ENCODE peak calls at places on chromosomes 7 and 10, in four cellular contexts. One of them, this sample, is unnamed.

GRCh38 chr10:118495499-118495898 is 99.9 kb downstream of the PRLHR start:
- DNase-seq in esophagus muscularis mucosa: peak; percentile 42
- DNase-seq in CD8-positive, alpha-beta T cell: no peak
- DNase-seq in lower lobe of right lung: no peak
- DNase-seq in this sample: no peak

GRCh38 chr10:78025685-78026364 is 3.5 kb downstream of the POLR3A start:
- DNase-seq in esophagus muscularis mucosa: no peak
- DNase-seq in CD8-positive, alpha-beta T cell: no peak
- DNase-seq in lower lobe of right lung: no peak
- DNase-seq in this sample: no peak

GRCh38 chr10:71834343-71834674 is 16.7 kb downstream of the PSAP start:
- DNase-seq in esophagus muscularis mucosa: no peak
- DNase-seq in CD8-positive, alpha-beta T cell: no peak
- DNase-seq in lower lobe of right lung: no peak
- DNase-seq in this sample: no peak

GRCh38 chr7:2862831-2863361 is 18.8 kb upstream of the GNA12 start:
- DNase-seq in esophagus muscularis mucosa: no peak
- DNase-seq in CD8-positive, alpha-beta T cell: peak; percentile 64
- DNase-seq in lower lobe of right lung: no peak
- DNase-seq in this sample: peak; percentile 46

GRCh38 chr7:113460067-113460466 is 341.7 kb upstream of the SMIM30 start:
- DNase-seq in esophagus muscularis mucosa: no peak
- DNase-seq in CD8-positive, alpha-beta T cell: no peak
- DNase-seq in lower lobe of right lung: no peak
- DNase-seq in this sample: no peak

GRCh38 chr7:143334244-143334643 is 18.3 kb downstream of the CLCN1 start:
- DNase-seq in esophagus muscularis mucosa: no peak
- DNase-seq in CD8-positive, alpha-beta T cell: no peak
- DNase-seq in lower lobe of right lung: no peak
- DNase-seq in this sample: no peak

GRCh38 chr10:113493195-113493594 is 59.7 kb upstream of the HABP2 start:
- DNase-seq in esophagus muscularis mucosa: no peak
- DNase-seq in CD8-positive, alpha-beta T cell: no peak
- DNase-seq in lower lobe of right lung: no peak
- DNase-seq in this sample: no peak

GRCh38 chr10:21272585-21273399 is 252.7 kb downstream of the SKIDA1 start:
- DNase-seq in esophagus muscularis mucosa: no peak
- DNase-seq in CD8-positive, alpha-beta T cell: no peak
- DNase-seq in lower lobe of right lung: no peak
- DNase-seq in this sample: no peak

GRCh38 chr10:79442171-79443040 is 3.0 kb downstream of the ZCCHC24 start:
- DNase-seq in esophagus muscularis mucosa: no peak
- DNase-seq in CD8-positive, alpha-beta T cell: no peak
- DNase-seq in lower lobe of right lung: no peak
- DNase-seq in this sample: no peak

GRCh38 chr7:46534593-46535271 is 613.7 kb upstream of the IGFBP3 start:
- DNase-seq in esophagus muscularis mucosa: peak; percentile 70
- DNase-seq in CD8-positive, alpha-beta T cell: no peak
- DNase-seq in lower lobe of right lung: no peak
- DNase-seq in this sample: peak; percentile 84

GRCh38 chr10:1631282-1631681 is 106.0 kb downstream of the ADARB2 start:
- DNase-seq in esophagus muscularis mucosa: no peak
- DNase-seq in CD8-positive, alpha-beta T cell: peak; percentile 44
- DNase-seq in lower lobe of right lung: no peak
- DNase-seq in this sample: no peak

GRCh38 chr7:506391-506831 is 13.2 kb downstream of the PDGFA start:
- DNase-seq in esophagus muscularis mucosa: no peak
- DNase-seq in CD8-positive, alpha-beta T cell: peak; percentile 10
- DNase-seq in lower lobe of right lung: peak; percentile 43
- DNase-seq in this sample: no peak

GRCh38 chr10:96672491-96673175 is 47.7 kb downstream of the PIK3AP1 start:
- DNase-seq in esophagus muscularis mucosa: no peak
- DNase-seq in CD8-positive, alpha-beta T cell: no peak
- DNase-seq in lower lobe of right lung: no peak
- DNase-seq in this sample: no peak

GRCh38 chr7:35032166-35032565 is 5.1 kb downstream of the DPY19L1 start:
- DNase-seq in esophagus muscularis mucosa: no peak
- DNase-seq in CD8-positive, alpha-beta T cell: no peak
- DNase-seq in lower lobe of right lung: no peak
- DNase-seq in this sample: no peak

GRCh38 chr10:90751107-90751997 is 106.5 kb downstream of the HTR7 start:
- DNase-seq in esophagus muscularis mucosa: no peak
- DNase-seq in CD8-positive, alpha-beta T cell: no peak
- DNase-seq in lower lobe of right lung: no peak
- DNase-seq in this sample: peak; percentile 32

GRCh38 chr10:20277820-20278219 is 461.6 kb downstream of the PLXDC2 start:
- DNase-seq in esophagus muscularis mucosa: no peak
- DNase-seq in CD8-positive, alpha-beta T cell: no peak
- DNase-seq in lower lobe of right lung: no peak
- DNase-seq in this sample: no peak

GRCh38 chr7:17369686-17370426 is 71.4 kb downstream of the AHR start:
- DNase-seq in esophagus muscularis mucosa: no peak
- DNase-seq in CD8-positive, alpha-beta T cell: no peak
- DNase-seq in lower lobe of right lung: no peak
- DNase-seq in this sample: peak; percentile 37

GRCh38 chr7:146090023-146090645 is 26.5 kb upstream of the CNTNAP2 start:
- DNase-seq in esophagus muscularis mucosa: no peak
- DNase-seq in CD8-positive, alpha-beta T cell: no peak
- DNase-seq in lower lobe of right lung: no peak
- DNase-seq in this sample: no peak

GRCh38 chr7:94297397-94297838 is 97.3 kb upstream of the COL1A2 start:
- DNase-seq in esophagus muscularis mucosa: no peak
- DNase-seq in CD8-positive, alpha-beta T cell: no peak
- DNase-seq in lower lobe of right lung: no peak
- DNase-seq in this sample: peak; percentile 92

GRCh38 chr10:43953672-43954071 is 305.0 kb upstream of the ZNF32 start:
- DNase-seq in esophagus muscularis mucosa: peak; percentile 60
- DNase-seq in CD8-positive, alpha-beta T cell: no peak
- DNase-seq in lower lobe of right lung: no peak
- DNase-seq in this sample: no peak

GRCh38 chr7:94584113-94584512 is 71.8 kb downstream of the SGCE start:
- DNase-seq in esophagus muscularis mucosa: no peak
- DNase-seq in CD8-positive, alpha-beta T cell: no peak
- DNase-seq in lower lobe of right lung: no peak
- DNase-seq in this sample: peak; percentile 12

GRCh38 chr7:78709658-78710057 is 743.8 kb downstream of the MAGI2 start:
- DNase-seq in esophagus muscularis mucosa: no peak
- DNase-seq in CD8-positive, alpha-beta T cell: no peak
- DNase-seq in lower lobe of right lung: no peak
- DNase-seq in this sample: no peak

GRCh38 chr10:58578366-58578765 is 65.7 kb downstream of the BICC1 start:
- DNase-seq in esophagus muscularis mucosa: no peak
- DNase-seq in CD8-positive, alpha-beta T cell: no peak
- DNase-seq in lower lobe of right lung: no peak
- DNase-seq in this sample: no peak

GRCh38 chr10:58576736-58577366 is 64.2 kb downstream of the BICC1 start:
- DNase-seq in esophagus muscularis mucosa: no peak
- DNase-seq in CD8-positive, alpha-beta T cell: no peak
- DNase-seq in lower lobe of right lung: no peak
- DNase-seq in this sample: no peak

GRCh38 chr10:58577394-58577793 is 64.7 kb downstream of the BICC1 start:
- DNase-seq in esophagus muscularis mucosa: no peak
- DNase-seq in CD8-positive, alpha-beta T cell: no peak
- DNase-seq in lower lobe of right lung: no peak
- DNase-seq in this sample: peak; percentile 26

GRCh38 chr10:58582045-58582444 is 69.4 kb downstream of the BICC1 start:
- DNase-seq in esophagus muscularis mucosa: no peak
- DNase-seq in CD8-positive, alpha-beta T cell: no peak
- DNase-seq in lower lobe of right lung: no peak
- DNase-seq in this sample: no peak

DNA sequence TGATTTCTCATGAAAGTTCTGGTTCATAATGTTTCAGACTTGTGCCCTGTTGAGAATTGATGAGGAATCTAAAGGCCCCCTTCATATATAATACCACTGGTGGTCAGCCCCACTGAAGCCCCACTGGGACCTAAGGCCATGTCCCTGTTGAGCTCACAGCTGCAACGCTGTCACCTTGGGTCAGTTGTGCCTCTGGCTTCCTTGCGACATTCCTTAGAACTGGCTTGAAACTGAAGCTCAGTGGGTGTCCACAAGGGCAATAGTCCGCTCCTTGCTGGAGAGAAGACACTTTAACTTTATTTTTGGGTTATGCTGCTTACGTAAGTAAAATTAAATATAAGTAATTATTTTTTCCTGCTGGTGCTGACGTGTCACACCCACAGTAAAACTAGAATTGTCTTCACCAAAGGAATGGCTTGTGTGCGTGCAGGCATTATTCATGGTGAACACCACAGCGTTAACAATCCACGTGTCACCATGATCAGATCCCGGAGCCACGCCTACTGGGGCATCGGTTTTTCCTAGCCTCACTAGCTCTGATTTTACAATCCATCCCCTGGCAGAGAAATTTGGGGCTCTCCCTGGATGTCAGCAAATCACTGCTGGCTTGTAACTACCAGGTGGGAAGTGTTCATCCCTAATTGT is 66.5 kb downstream of the BICC1 start:
- DNase-seq in esophagus muscularis mucosa: no peak
- DNase-seq in CD8-positive, alpha-beta T cell: no peak
- DNase-seq in lower lobe of right lung: no peak
- DNase-seq in this sample: no peak
- H3K4me3 ChIP-seq in esophagus muscularis mucosa: no peak overlapping the region
- H3K4me3 ChIP-seq in CD8-positive, alpha-beta T cell: no peak overlapping the region
- H3K4me3 ChIP-seq in lower lobe of right lung: no peak overlapping the region
- H3K4me3 ChIP-seq in this sample: no peak overlapping the region

GRCh38 chr7:116582806-116583444 is 58.1 kb downstream of the CAV1 start:
- DNase-seq in esophagus muscularis mucosa: no peak
- DNase-seq in CD8-positive, alpha-beta T cell: no peak
- DNase-seq in lower lobe of right lung: no peak
- DNase-seq in this sample: no peak
- H3K4me3 ChIP-seq in esophagus muscularis mucosa: no peak overlapping the region
- H3K4me3 ChIP-seq in CD8-positive, alpha-beta T cell: no peak overlapping the region
- H3K4me3 ChIP-seq in lower lobe of right lung: no peak overlapping the region
- H3K4me3 ChIP-seq in this sample: no peak overlapping the region

GRCh38 chr7:47573758-47574472 is 8.0 kb downstream of the TNS3 start:
- DNase-seq in esophagus muscularis mucosa: no peak
- DNase-seq in CD8-positive, alpha-beta T cell: no peak
- DNase-seq in lower lobe of right lung: no peak
- DNase-seq in this sample: peak; percentile 71
- H3K4me3 ChIP-seq in esophagus muscularis mucosa: no peak overlapping the region
- H3K4me3 ChIP-seq in CD8-positive, alpha-beta T cell: no peak overlapping the region
- H3K4me3 ChIP-seq in lower lobe of right lung: no peak overlapping the region
- H3K4me3 ChIP-seq in this sample: no peak overlapping the region

GRCh38 chr7:50544992-50545391 is 20.2 kb downstream of the DDC start:
- DNase-seq in esophagus muscularis mucosa: peak; percentile 68
- DNase-seq in CD8-positive, alpha-beta T cell: no peak
- DNase-seq in lower lobe of right lung: no peak
- DNase-seq in this sample: no peak
- H3K4me3 ChIP-seq in esophagus muscularis mucosa: no peak overlapping the region
- H3K4me3 ChIP-seq in CD8-positive, alpha-beta T cell: no peak overlapping the region
- H3K4me3 ChIP-seq in lower lobe of right lung: no peak overlapping the region
- H3K4me3 ChIP-seq in this sample: no peak overlapping the region

GRCh38 chr10:116080553-116080952 is 192.5 kb downstream of the GFRA1 start:
- DNase-seq in esophagus muscularis mucosa: no peak
- DNase-seq in CD8-positive, alpha-beta T cell: no peak
- DNase-seq in lower lobe of right lung: no peak
- DNase-seq in this sample: no peak

GRCh38 chr10:116085333-116085732 is 187.7 kb downstream of the GFRA1 start:
- DNase-seq in esophagus muscularis mucosa: no peak
- DNase-seq in CD8-positive, alpha-beta T cell: no peak
- DNase-seq in lower lobe of right lung: no peak
- DNase-seq in this sample: no peak

GRCh38 chr10:116082211-116082610 is 190.8 kb downstream of the GFRA1 start:
- DNase-seq in esophagus muscularis mucosa: no peak
- DNase-seq in CD8-positive, alpha-beta T cell: no peak
- DNase-seq in lower lobe of right lung: no peak
- DNase-seq in this sample: peak; percentile 49

GRCh38 chr10:116084166-116084565 is 188.8 kb downstream of the GFRA1 start:
- DNase-seq in esophagus muscularis mucosa: no peak
- DNase-seq in CD8-positive, alpha-beta T cell: no peak
- DNase-seq in lower lobe of right lung: no peak
- DNase-seq in this sample: no peak

GRCh38 chr10:116082762-116083161 is 190.2 kb downstream of the GFRA1 start:
- DNase-seq in esophagus muscularis mucosa: no peak
- DNase-seq in CD8-positive, alpha-beta T cell: no peak
- DNase-seq in lower lobe of right lung: no peak
- DNase-seq in this sample: no peak
- H3K4me3 ChIP-seq in esophagus muscularis mucosa: no peak overlapping the region
- H3K4me3 ChIP-seq in CD8-positive, alpha-beta T cell: no peak overlapping the region
- H3K4me3 ChIP-seq in lower lobe of right lung: no peak overlapping the region
- H3K4me3 ChIP-seq in this sample: no peak overlapping the region

DNA sequence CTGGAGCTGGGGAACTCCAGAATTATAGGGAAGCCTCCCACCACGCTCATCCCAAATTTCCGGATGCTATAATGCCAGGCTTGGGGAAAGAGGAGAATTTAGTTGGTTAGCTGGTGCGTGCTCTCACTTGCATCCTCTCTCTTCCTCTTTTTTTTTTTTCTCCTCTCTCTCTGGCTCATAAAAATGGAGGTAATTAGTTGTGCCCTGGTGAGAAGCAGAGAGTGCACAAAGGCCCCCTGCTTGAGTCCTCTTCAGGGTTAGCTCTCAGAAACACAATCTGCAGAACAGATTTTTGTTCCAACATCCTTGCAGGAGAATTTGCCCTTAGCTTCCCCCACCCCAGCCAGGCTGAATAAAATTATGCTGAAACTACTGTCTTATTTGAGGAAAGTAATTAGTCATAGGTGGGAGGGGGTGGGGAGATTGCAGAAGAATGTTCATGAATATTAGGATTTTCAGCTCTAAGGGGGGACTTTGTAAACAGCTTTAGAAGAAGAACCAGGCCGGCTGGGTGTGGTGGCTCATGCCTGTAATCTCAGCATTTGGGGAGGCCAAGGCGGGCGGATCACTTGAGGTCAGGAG is 7.6 kb downstream of the SERPINE1 start:
- DNase-seq in esophagus muscularis mucosa: no peak
- DNase-seq in CD8-positive, alpha-beta T cell: no peak
- DNase-seq in lower lobe of right lung: no peak
- DNase-seq in this sample: no peak
- H3K4me3 ChIP-seq in esophagus muscularis mucosa: no peak overlapping the region
- H3K4me3 ChIP-seq in CD8-positive, alpha-beta T cell: no peak overlapping the region
- H3K4me3 ChIP-seq in lower lobe of right lung: no peak overlapping the region
- H3K4me3 ChIP-seq in this sample: no peak overlapping the region